ENCODE peak calls at places on chromosome 21, in five cellular contexts. G, D, Z, N and L are unnamed samples.

GRCh38 chr21:36245649-36246048 is 74.3 kb upstream of the MORC3 start:
- DNase-seq in N (no peak), G (no peak), Z (no peak), D (no peak), L (no peak)

GRCh38 chr21:46394819-46395152 is 63.9 kb upstream of the DIP2A start:
- DNase-seq in G (peak), D (no peak), N (no peak), Z (no peak), L (no peak)

GRCh38 chr21:26934383-26934782 is 32.5 kb downstream of the ADAMTS5 start:
- DNase-seq in Z (no peak), N (no peak), D (no peak), G (no peak), L (no peak)

GRCh38 chr21:20701235-20701634 is 297.0 kb upstream of the NCAM2 start:
- DNase-seq in Z (no peak), N (no peak), D (no peak), G (no peak), L (no peak)

GRCh38 chr21:33029512-33029921 is 3.8 kb downstream of the OLIG2 start:
- DNase-seq in N (no peak), D (no peak), Z (no peak), G (no peak), L (no peak)

GRCh38 chr21:27831821-27832569 is 865.1 kb upstream of the ADAMTS5 start:
- DNase-seq in D (no peak), N (no peak), G (no peak), Z (no peak), L (no peak)

GRCh38 chr21:36171741-36172331 is 15.2 kb downstream of the DOP1B start:
- DNase-seq in D (no peak), N (no peak), G (no peak), Z (no peak), L (no peak)

GRCh38 chr21:36478207-36478701 is 1.7 kb downstream of the CLDN14 start:
- DNase-seq in D (no peak), G (no peak), Z (no peak), N (no peak), L (no peak)

GRCh38 chr21:25573409-25574206 is 33.7 kb downstream of the MRPL39 start:
- DNase-seq in Z (peak), N (peak), D (peak), G (peak), L (peak)

GRCh38 chr21:36749935-36750578 is 51.1 kb downstream of the SIM2 start:
- DNase-seq in D (no peak), G (no peak), N (no peak), Z (no peak), L (no peak)

GRCh38 chr21:27149034-27149433 is 182.1 kb upstream of the ADAMTS5 start:
- DNase-seq in G (no peak), Z (no peak), N (no peak), D (no peak), L (no peak)

GRCh38 chr21:16624468-16625102 is 888.3 kb upstream of the CXADR start:
- DNase-seq in Z (no peak), D (no peak), G (peak), N (no peak), L (peak)

GRCh38 chr21:14889080-14889805 is 175.6 kb downstream of the NRIP1 start:
- DNase-seq in G (no peak), D (no peak), N (peak), Z (no peak), L (no peak)

GRCh38 chr21:27519357-27519756 is 552.5 kb upstream of the ADAMTS5 start:
- DNase-seq in Z (no peak), G (no peak), N (no peak), D (no peak), L (no peak)

GRCh38 chr21:17427831-17428483 is 84.9 kb upstream of the CXADR start:
- DNase-seq in G (no peak), Z (peak), D (no peak), N (no peak), L (no peak)

GRCh38 chr21:32666258-32666657 is 54.1 kb upstream of the CFAP298 start:
- DNase-seq in D (no peak), N (no peak), G (no peak), Z (no peak), L (no peak)

DNA sequence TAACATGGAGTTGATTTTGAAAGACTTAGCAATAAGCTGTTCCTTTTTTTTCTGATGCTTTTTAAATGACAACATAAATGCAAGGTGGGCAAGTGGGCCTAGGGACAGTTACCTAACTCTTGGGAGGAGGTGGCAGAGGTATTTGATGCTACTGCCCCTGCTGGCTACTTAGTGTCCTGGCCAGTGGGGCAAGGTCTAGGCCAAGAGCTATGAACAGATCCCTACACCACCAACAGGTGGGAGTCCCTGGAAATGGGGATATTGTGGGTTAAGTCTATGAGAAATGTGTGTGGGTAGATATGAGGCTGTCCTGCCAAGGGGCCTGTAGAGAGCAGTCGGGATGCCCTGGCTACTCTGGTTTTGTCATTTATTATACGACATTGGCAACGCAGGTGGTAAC is 31.3 kb upstream of the B3GALT5 start:
- DNase-seq in N (no peak), G (no peak), D (peak), Z (no peak), L (no peak)
- TF ChIP-seq FOXM1 in N (no peak), G (no peak), D (no peak), Z (no peak), L (no peak)

DNA sequence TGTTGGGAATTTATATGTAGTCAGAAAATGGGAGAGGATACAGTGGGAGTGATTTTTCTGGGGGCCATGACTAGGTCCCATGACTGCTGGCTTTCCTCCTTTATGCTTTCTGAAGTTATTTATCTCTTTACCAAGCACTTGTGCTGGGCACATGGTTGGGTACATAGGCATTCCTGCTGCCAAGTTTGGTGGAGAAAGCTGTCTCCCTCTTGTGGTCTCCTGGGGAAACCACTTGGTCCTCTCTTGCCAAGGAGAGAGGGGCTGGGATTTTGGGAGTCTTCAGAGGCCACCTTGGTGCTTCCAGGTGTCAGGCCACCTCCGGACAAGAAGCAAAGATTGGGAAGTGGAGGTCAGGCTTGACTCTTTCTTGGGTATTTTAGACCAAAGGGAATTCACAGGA is 120.2 kb upstream of the KCNE2 start:
- DNase-seq in Z (no peak), G (peak), D (no peak), N (peak), L (peak)
- TF ChIP-seq FOXM1 in Z (no peak), G (no peak), D (no peak), N (no peak), L (no peak)

GRCh38 chr21:45297329-45297728 is 9.6 kb upstream of the POFUT2 start:
- DNase-seq in N (no peak), D (no peak), G (no peak), Z (no peak), L (no peak)

GRCh38 chr21:45294509-45295291 is 7.0 kb upstream of the POFUT2 start:
- DNase-seq in D (no peak), G (peak), Z (no peak), N (no peak), L (peak)

GRCh38 chr21:45297869-45298268 is 10.2 kb upstream of the POFUT2 start:
- DNase-seq in G (no peak), N (no peak), D (no peak), Z (no peak), L (no peak)

GRCh38 chr21:45295576-45296365 is 8.1 kb upstream of the POFUT2 start:
- DNase-seq in G (peak), Z (no peak), D (no peak), N (no peak), L (no peak)

DNA sequence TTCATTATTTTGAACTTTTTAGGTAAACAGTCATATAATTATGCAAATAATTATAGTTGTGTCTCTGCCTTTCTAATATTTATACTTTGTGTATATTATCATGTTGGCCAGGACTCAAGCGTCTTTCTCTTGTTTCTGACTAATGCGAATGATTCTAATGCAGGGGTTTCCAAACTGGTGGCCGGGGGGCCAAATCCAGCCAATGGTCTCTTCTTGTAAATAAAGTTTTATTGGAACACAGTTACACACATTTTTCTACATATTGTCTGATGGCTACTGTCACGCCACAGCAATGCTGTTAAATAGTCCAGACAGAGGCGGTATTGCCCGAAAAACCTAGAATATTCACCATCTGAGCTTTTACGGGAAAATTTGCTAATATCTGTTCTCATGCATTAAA is 8.9 kb upstream of the POFUT2 start:
- DNase-seq in Z (no peak), G (no peak), D (no peak), N (no peak), L (no peak)
- TF ChIP-seq FOXM1 in Z (no peak), G (no peak), D (no peak), N (no peak), L (no peak)

DNA sequence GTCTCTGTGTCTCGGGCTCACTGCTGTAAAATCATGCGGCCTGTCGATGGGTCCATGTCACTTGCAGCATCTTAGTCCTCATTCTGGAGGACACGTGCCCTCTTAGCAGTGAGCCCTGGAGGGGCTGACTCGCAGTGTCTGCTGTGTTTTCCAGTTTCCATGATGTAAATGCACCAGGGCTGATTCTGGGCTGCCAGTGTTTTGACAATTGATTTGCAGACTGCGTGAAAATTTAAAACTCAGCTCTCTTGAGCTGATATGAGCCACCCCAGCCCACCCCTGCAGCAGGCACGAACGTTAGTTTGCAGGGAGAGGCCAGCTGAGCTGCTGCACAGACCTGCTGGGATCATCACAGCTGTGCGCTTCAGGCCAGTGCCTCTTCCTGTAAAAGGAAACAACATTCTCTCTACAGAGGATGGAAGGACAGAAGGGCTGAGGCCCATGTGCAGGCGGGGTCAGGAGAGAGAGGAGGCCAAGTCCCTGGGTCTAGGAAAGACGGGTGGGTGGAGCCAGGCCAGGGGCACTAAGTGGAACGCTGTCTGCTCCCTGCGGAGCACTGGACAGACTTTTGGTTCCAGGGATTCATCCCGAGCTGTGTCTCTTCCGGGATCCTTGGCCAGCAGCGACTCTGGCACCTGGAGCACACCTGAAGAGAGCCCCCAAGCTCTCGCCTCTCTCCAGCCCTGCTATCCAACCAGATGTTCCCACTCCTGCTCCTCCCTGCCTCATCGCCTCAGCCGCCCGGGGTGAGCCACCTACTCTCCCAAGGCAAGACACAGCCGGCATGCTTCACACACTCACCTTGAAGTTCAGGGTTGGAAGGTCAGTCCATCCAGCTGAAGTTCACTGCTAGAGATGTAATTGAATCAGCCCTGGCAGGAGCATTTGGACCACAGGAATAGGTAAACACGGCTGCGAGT is 42.5 kb downstream of the RSPH1 start:
- DNase-seq in Z (no peak), D (no peak), G (no peak), N (no peak), L (no peak)
- TF ChIP-seq FOXM1 in Z (no peak), D (no peak), G (no peak), N (no peak), L (no peak)

DNA sequence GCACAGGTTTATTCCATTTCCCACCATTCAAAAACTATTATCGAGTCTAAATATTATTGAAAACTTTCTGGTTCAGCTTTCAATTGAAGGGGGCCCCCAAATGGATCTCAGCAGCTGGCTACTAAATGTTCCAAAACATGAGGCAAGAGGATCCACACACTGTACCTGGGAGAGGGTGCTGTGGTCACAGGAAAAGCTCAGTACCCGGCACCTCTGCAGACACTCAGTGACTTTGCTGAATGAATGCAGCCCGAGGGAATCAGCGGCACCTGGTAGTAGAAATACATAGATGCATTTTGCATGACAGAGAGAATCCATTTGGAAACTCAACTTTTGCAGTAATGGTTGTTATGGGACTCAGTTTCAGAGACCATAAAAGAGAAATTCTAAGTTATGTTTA is 89.3 kb downstream of the PCP4 start:
- DNase-seq in G (no peak), Z (no peak), N (no peak), D (no peak), L (no peak)
- TF ChIP-seq FOXM1 in G (no peak), Z (no peak), N (no peak), D (no peak), L (no peak)